ENCODE peak calls at places on chromosomes 3 and 15, in eight cellular contexts. S, J, Y, H, M, U, T and O are unnamed samples. For H3K9me3, the result is how much of the 10 kb centered on the place peaks cover.

GRCh38 chr3:76873509-76874242 is 166.2 kb upstream of the ROBO2 start:
- DNase-seq in S (no peak), J (no peak), Y (no peak), H (no peak), M (no peak), U (no peak), T (peak), O (no peak)

GRCh38 chr3:73509066-73509465 is 115.7 kb downstream of the PDZRN3 start:
- DNase-seq in S (no peak), J (no peak), Y (no peak), H (no peak), M (no peak), U (no peak), T (no peak), O (no peak)

GRCh38 chr15:80118956-80119355 is 33.8 kb upstream of the FAH start:
- DNase-seq in S (no peak), J (no peak), Y (no peak), H (no peak), M (no peak), U (no peak), T (no peak), O (no peak)

GRCh38 chr15:83063555-83063954 is 3.5 kb downstream of the BTBD1 start:
- DNase-seq in S (no peak), J (no peak), Y (no peak), H (no peak), M (no peak), U (no peak), T (no peak), O (no peak)

GRCh38 chr3:182808041-182808765 is 14.9 kb downstream of the ATP11B start:
- DNase-seq in S (no peak), J (no peak), Y (no peak), H (no peak), M (no peak), U (no peak), T (no peak), O (peak)

GRCh38 chr15:58771621-58772235 is 626 bp downstream of the MINDY2 start:
- DNase-seq in S (no peak), J (peak), Y (no peak), H (peak), M (peak), U (peak), T (peak), O (peak)

GRCh38 chr15:50017522-50017921 is 101.5 kb downstream of the ATP8B4 start:
- DNase-seq in S (no peak), J (no peak), Y (peak), H (no peak), M (no peak), U (no peak), T (no peak), O (peak)

GRCh38 chr3:172647823-172648222 is 63.0 kb downstream of the NCEH1 start:
- DNase-seq in S (no peak), J (peak), Y (no peak), H (no peak), M (peak), U (peak), T (no peak), O (no peak)

GRCh38 chr3:132433121-132433520 is 15.8 kb downstream of the DNAJC13 start:
- DNase-seq in S (no peak), J (no peak), Y (no peak), H (no peak), M (no peak), U (no peak), T (no peak), O (peak)

GRCh38 chr3:46208167-46208704 is at the start of gene CCR1:
- DNase-seq in S (peak), J (peak), Y (peak), H (peak), M (peak), U (peak), T (peak), O (peak)

GRCh38 chr15:77014137-77015081 is 19.5 kb downstream of the PSTPIP1 start:
- DNase-seq in S (no peak), J (no peak), Y (no peak), H (no peak), M (no peak), U (no peak), T (no peak), O (no peak)

GRCh38 chr15:51982013-51982769 is 10.6 kb upstream of the LEO1 start:
- DNase-seq in S (peak), J (peak), Y (peak), H (no peak), M (peak), U (peak), T (peak), O (peak)

DNA sequence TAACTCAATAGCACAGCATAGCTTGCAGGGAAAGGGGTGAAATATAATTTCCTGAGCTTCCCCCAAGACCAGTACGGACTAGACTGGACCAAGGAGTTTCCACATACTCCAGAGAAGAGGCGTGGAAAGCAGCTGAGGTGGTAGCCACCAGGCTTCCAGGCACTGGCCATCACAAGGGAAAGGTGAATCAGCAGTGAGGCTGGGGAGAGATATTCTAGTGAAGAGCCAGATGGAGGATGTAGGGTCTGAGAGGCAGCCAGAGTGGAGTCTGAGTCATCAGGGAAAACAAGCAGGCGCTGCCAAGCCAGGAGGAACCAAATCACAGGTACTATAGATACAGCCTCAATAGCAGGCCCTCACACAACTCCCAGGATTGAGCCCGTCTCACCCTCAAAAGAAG is 9.6 kb upstream of the RASA2 start:
- DNase-seq in S (peak), J (peak), Y (peak), H (no peak), M (peak), U (peak), T (peak), O (peak)
- H2AFZ ChIP-seq in S (peak), J (peak), Y (peak), H (no peak), M (no peak), U (peak), T (no peak), O (no peak)

GRCh38 chr3:138434875-138435772 is 708 bp downstream of the ESYT3 start:
- DNase-seq in S (no peak), J (no peak), Y (no peak), H (peak), M (peak), U (no peak), T (peak), O (peak)
- H3K27ac ChIP-seq in S (no peak), J (no peak), Y (no peak), H (no peak), M (no peak), U (no peak), T (no peak), O (no peak)

GRCh38 chr15:25059698-25060471 is 105.1 kb downstream of the SNRPN start:
- DNase-seq in S (no peak), J (no peak), Y (no peak), H (no peak), M (no peak), U (no peak), T (no peak), O (no peak)

GRCh38 chr15:25060996-25061620 is 106.3 kb downstream of the SNRPN start:
- DNase-seq in S (no peak), J (no peak), Y (no peak), H (no peak), M (no peak), U (no peak), T (no peak), O (no peak)

GRCh38 chr15:25061808-25062550 is 107.2 kb downstream of the SNRPN start:
- DNase-seq in S (no peak), J (no peak), Y (no peak), H (no peak), M (no peak), U (no peak), T (no peak), O (no peak)

GRCh38 chr15:25058080-25058785 is 103.4 kb downstream of the SNRPN start:
- DNase-seq in S (no peak), J (no peak), Y (no peak), H (no peak), M (no peak), U (no peak), T (no peak), O (no peak)

GRCh38 chr15:25060472-25060803 is 105.7 kb downstream of the SNRPN start:
- DNase-seq in S (no peak), J (no peak), Y (no peak), H (no peak), M (no peak), U (no peak), T (no peak), O (no peak)
- H3K9me3 ChIP-seq in S (half or more), J (half or more), Y (half or more), H (under half), M (under half), U (half or more), T (half or more), O (under half)

DNA sequence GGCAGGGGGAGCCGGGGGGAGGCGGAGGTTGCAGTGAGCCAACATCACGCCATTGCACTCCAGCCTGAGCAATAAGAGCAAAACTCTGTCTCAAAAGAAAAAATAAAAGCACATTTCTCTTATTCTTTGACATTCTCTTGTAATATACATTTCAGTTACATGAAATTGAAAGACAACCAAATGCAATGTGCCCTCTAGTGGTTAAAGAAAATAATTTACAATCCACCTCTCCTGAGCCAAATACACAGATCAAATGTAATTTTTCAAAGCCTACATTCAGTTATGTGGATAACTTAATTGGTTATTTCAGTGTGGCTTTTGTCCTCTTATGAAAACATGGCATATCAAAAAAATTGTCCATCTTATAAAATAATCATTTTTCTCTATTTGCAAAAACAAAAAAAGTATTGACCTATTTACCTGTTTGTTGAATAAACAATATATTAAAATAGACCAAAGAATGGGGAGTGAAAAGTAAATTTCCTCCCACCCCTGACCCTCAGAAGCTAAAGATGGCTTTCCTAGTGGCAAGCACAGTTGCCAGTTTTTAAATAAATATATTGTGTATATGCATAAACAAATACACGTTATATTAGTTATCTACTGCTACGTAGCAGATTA is 14.2 kb upstream of the U2SURP start:
- DNase-seq in S (peak), J (peak), Y (no peak), H (peak), M (no peak), U (peak), T (peak), O (peak)
- H2AFZ ChIP-seq in S (no peak), J (no peak), Y (no peak), H (peak), M (no peak), U (no peak), T (no peak), O (peak)

GRCh38 chr3:16841354-16841753 is 43.4 kb upstream of the PLCL2 start:
- DNase-seq in S (no peak), J (no peak), Y (no peak), H (no peak), M (no peak), U (no peak), T (no peak), O (no peak)

GRCh38 chr3:16844222-16844621 is 40.5 kb upstream of the PLCL2 start:
- DNase-seq in S (no peak), J (no peak), Y (no peak), H (no peak), M (no peak), U (no peak), T (peak), O (no peak)

GRCh38 chr3:16842710-16843270 is 42.0 kb upstream of the PLCL2 start:
- DNase-seq in S (no peak), J (no peak), Y (no peak), H (no peak), M (no peak), U (peak), T (no peak), O (no peak)

GRCh38 chr3:16840111-16840444 is 44.7 kb upstream of the PLCL2 start:
- DNase-seq in S (no peak), J (no peak), Y (no peak), H (no peak), M (no peak), U (peak), T (no peak), O (peak)

GRCh38 chr3:16841906-16842709 is 42.6 kb upstream of the PLCL2 start:
- DNase-seq in S (no peak), J (no peak), Y (no peak), H (no peak), M (peak), U (no peak), T (no peak), O (no peak)
- H3K27ac ChIP-seq in S (no peak), J (no peak), Y (no peak), H (no peak), M (no peak), U (no peak), T (no peak), O (no peak)